ENCODE peak calls at places on chromosome 21, in ten cellular contexts. One of them, this sample, is unnamed.

GRCh38 chr21:32359719-32360260 is 33.0 kb downstream of the URB1 start:
- DNase-seq in NCI-H1105 treated with DMSO at 0.1 percent for 48 hours: no peak
- DNase-seq in stimulated activated CD4-positive, alpha-beta T cell treated with anti-CD3 and anti-CD28 coated beads, Interleukin-2, amount 100 ng/mL, for 48 hours: no peak
- DNase-seq in choroid plexus epithelial cell: peak
- DNase-seq in effector CD4-positive, alpha-beta T cell: no peak
- DNase-seq in NCI-H1436: no peak
- DNase-seq in anterior cingulate cortex: no peak
- DNase-seq in occipital lobe: no peak
- DNase-seq in fibroblast of gingiva: no peak
- DNase-seq in HL-60: no peak
- DNase-seq in this sample: no peak

GRCh38 chr21:29360799-29361765 is 62.4 kb downstream of the BACH1 start:
- DNase-seq in NCI-H1105 treated with DMSO at 0.1 percent for 48 hours: no peak
- DNase-seq in stimulated activated CD4-positive, alpha-beta T cell treated with anti-CD3 and anti-CD28 coated beads, Interleukin-2, amount 100 ng/mL, for 48 hours: no peak
- DNase-seq in choroid plexus epithelial cell: peak
- DNase-seq in effector CD4-positive, alpha-beta T cell: no peak
- DNase-seq in NCI-H1436: no peak
- DNase-seq in anterior cingulate cortex: no peak
- DNase-seq in occipital lobe: no peak
- DNase-seq in fibroblast of gingiva: no peak
- DNase-seq in HL-60: no peak
- DNase-seq in this sample: no peak

GRCh38 chr21:40640427-40640826 is 206.5 kb downstream of the DSCAM start:
- DNase-seq in NCI-H1105 treated with DMSO at 0.1 percent for 48 hours: peak
- DNase-seq in stimulated activated CD4-positive, alpha-beta T cell treated with anti-CD3 and anti-CD28 coated beads, Interleukin-2, amount 100 ng/mL, for 48 hours: no peak
- DNase-seq in choroid plexus epithelial cell: no peak
- DNase-seq in effector CD4-positive, alpha-beta T cell: no peak
- DNase-seq in NCI-H1436: no peak
- DNase-seq in anterior cingulate cortex: no peak
- DNase-seq in occipital lobe: no peak
- DNase-seq in fibroblast of gingiva: no peak
- DNase-seq in HL-60: no peak
- DNase-seq in this sample: no peak

GRCh38 chr21:45768741-45769049 is 125.2 kb downstream of the PCBP3 start:
- DNase-seq in NCI-H1105 treated with DMSO at 0.1 percent for 48 hours: no peak
- DNase-seq in stimulated activated CD4-positive, alpha-beta T cell treated with anti-CD3 and anti-CD28 coated beads, Interleukin-2, amount 100 ng/mL, for 48 hours: no peak
- DNase-seq in choroid plexus epithelial cell: no peak
- DNase-seq in effector CD4-positive, alpha-beta T cell: no peak
- DNase-seq in NCI-H1436: no peak
- DNase-seq in anterior cingulate cortex: no peak
- DNase-seq in occipital lobe: no peak
- DNase-seq in fibroblast of gingiva: no peak
- DNase-seq in HL-60: no peak
- DNase-seq in this sample: no peak

GRCh38 chr21:29072873-29073221 is 601 bp downstream of the CCT8 start:
- DNase-seq in NCI-H1105 treated with DMSO at 0.1 percent for 48 hours: peak
- DNase-seq in stimulated activated CD4-positive, alpha-beta T cell treated with anti-CD3 and anti-CD28 coated beads, Interleukin-2, amount 100 ng/mL, for 48 hours: no peak
- DNase-seq in choroid plexus epithelial cell: peak
- DNase-seq in effector CD4-positive, alpha-beta T cell: no peak
- DNase-seq in NCI-H1436: no peak
- DNase-seq in anterior cingulate cortex: no peak
- DNase-seq in occipital lobe: no peak
- DNase-seq in fibroblast of gingiva: peak
- DNase-seq in HL-60: no peak
- DNase-seq in this sample: no peak

GRCh38 chr21:39381009-39381408 is 32.1 kb upstream of the HMGN1 start:
- DNase-seq in NCI-H1105 treated with DMSO at 0.1 percent for 48 hours: peak
- DNase-seq in stimulated activated CD4-positive, alpha-beta T cell treated with anti-CD3 and anti-CD28 coated beads, Interleukin-2, amount 100 ng/mL, for 48 hours: no peak
- DNase-seq in choroid plexus epithelial cell: no peak
- DNase-seq in effector CD4-positive, alpha-beta T cell: no peak
- DNase-seq in NCI-H1436: no peak
- DNase-seq in anterior cingulate cortex: peak
- DNase-seq in occipital lobe: no peak
- DNase-seq in fibroblast of gingiva: peak
- DNase-seq in HL-60: no peak
- DNase-seq in this sample: no peak

GRCh38 chr21:45618287-45618686 is 25.2 kb upstream of the PCBP3 start:
- DNase-seq in NCI-H1105 treated with DMSO at 0.1 percent for 48 hours: no peak
- DNase-seq in stimulated activated CD4-positive, alpha-beta T cell treated with anti-CD3 and anti-CD28 coated beads, Interleukin-2, amount 100 ng/mL, for 48 hours: no peak
- DNase-seq in choroid plexus epithelial cell: no peak
- DNase-seq in effector CD4-positive, alpha-beta T cell: no peak
- DNase-seq in NCI-H1436: no peak
- DNase-seq in anterior cingulate cortex: no peak
- DNase-seq in occipital lobe: no peak
- DNase-seq in fibroblast of gingiva: peak
- DNase-seq in HL-60: peak
- DNase-seq in this sample: no peak

GRCh38 chr21:45050361-45050785 is 24.0 kb upstream of the ADARB1 start:
- DNase-seq in NCI-H1105 treated with DMSO at 0.1 percent for 48 hours: no peak
- DNase-seq in stimulated activated CD4-positive, alpha-beta T cell treated with anti-CD3 and anti-CD28 coated beads, Interleukin-2, amount 100 ng/mL, for 48 hours: no peak
- DNase-seq in choroid plexus epithelial cell: peak
- DNase-seq in effector CD4-positive, alpha-beta T cell: no peak
- DNase-seq in NCI-H1436: no peak
- DNase-seq in anterior cingulate cortex: no peak
- DNase-seq in occipital lobe: no peak
- DNase-seq in fibroblast of gingiva: peak
- DNase-seq in HL-60: no peak
- DNase-seq in this sample: no peak

GRCh38 chr21:41167348-41168342 is at the start of gene BACE2:
- DNase-seq in NCI-H1105 treated with DMSO at 0.1 percent for 48 hours: peak
- DNase-seq in stimulated activated CD4-positive, alpha-beta T cell treated with anti-CD3 and anti-CD28 coated beads, Interleukin-2, amount 100 ng/mL, for 48 hours: peak
- DNase-seq in choroid plexus epithelial cell: peak
- DNase-seq in effector CD4-positive, alpha-beta T cell: no peak
- DNase-seq in NCI-H1436: peak
- DNase-seq in anterior cingulate cortex: no peak
- DNase-seq in occipital lobe: peak
- DNase-seq in fibroblast of gingiva: peak
- DNase-seq in HL-60: peak
- DNase-seq in this sample: peak

GRCh38 chr21:44948426-44949120 is 8.7 kb downstream of the SLX9 start:
- DNase-seq in NCI-H1105 treated with DMSO at 0.1 percent for 48 hours: no peak
- DNase-seq in stimulated activated CD4-positive, alpha-beta T cell treated with anti-CD3 and anti-CD28 coated beads, Interleukin-2, amount 100 ng/mL, for 48 hours: no peak
- DNase-seq in choroid plexus epithelial cell: no peak
- DNase-seq in effector CD4-positive, alpha-beta T cell: no peak
- DNase-seq in NCI-H1436: no peak
- DNase-seq in anterior cingulate cortex: no peak
- DNase-seq in occipital lobe: no peak
- DNase-seq in fibroblast of gingiva: no peak
- DNase-seq in HL-60: no peak
- DNase-seq in this sample: no peak

GRCh38 chr21:41663805-41664788 is 102.8 kb downstream of the RIPK4 start:
- DNase-seq in NCI-H1105 treated with DMSO at 0.1 percent for 48 hours: no peak
- DNase-seq in stimulated activated CD4-positive, alpha-beta T cell treated with anti-CD3 and anti-CD28 coated beads, Interleukin-2, amount 100 ng/mL, for 48 hours: no peak
- DNase-seq in choroid plexus epithelial cell: peak
- DNase-seq in effector CD4-positive, alpha-beta T cell: no peak
- DNase-seq in NCI-H1436: no peak
- DNase-seq in anterior cingulate cortex: no peak
- DNase-seq in occipital lobe: no peak
- DNase-seq in fibroblast of gingiva: no peak
- DNase-seq in HL-60: no peak
- DNase-seq in this sample: no peak

GRCh38 chr21:16420086-16420724 is 690.4 kb downstream of the USP25 start:
- DNase-seq in NCI-H1105 treated with DMSO at 0.1 percent for 48 hours: peak
- DNase-seq in stimulated activated CD4-positive, alpha-beta T cell treated with anti-CD3 and anti-CD28 coated beads, Interleukin-2, amount 100 ng/mL, for 48 hours: no peak
- DNase-seq in choroid plexus epithelial cell: peak
- DNase-seq in effector CD4-positive, alpha-beta T cell: no peak
- DNase-seq in NCI-H1436: peak
- DNase-seq in anterior cingulate cortex: no peak
- DNase-seq in occipital lobe: peak
- DNase-seq in fibroblast of gingiva: peak
- DNase-seq in HL-60: no peak
- DNase-seq in this sample: no peak

GRCh38 chr21:16185766-16186165 is 456.0 kb downstream of the USP25 start:
- DNase-seq in NCI-H1105 treated with DMSO at 0.1 percent for 48 hours: no peak
- DNase-seq in stimulated activated CD4-positive, alpha-beta T cell treated with anti-CD3 and anti-CD28 coated beads, Interleukin-2, amount 100 ng/mL, for 48 hours: no peak
- DNase-seq in choroid plexus epithelial cell: no peak
- DNase-seq in effector CD4-positive, alpha-beta T cell: no peak
- DNase-seq in NCI-H1436: no peak
- DNase-seq in anterior cingulate cortex: no peak
- DNase-seq in occipital lobe: no peak
- DNase-seq in fibroblast of gingiva: no peak
- DNase-seq in HL-60: no peak
- DNase-seq in this sample: no peak

GRCh38 chr21:36945496-36946138 is 20.9 kb downstream of the HLCS start:
- DNase-seq in NCI-H1105 treated with DMSO at 0.1 percent for 48 hours: no peak
- DNase-seq in stimulated activated CD4-positive, alpha-beta T cell treated with anti-CD3 and anti-CD28 coated beads, Interleukin-2, amount 100 ng/mL, for 48 hours: no peak
- DNase-seq in choroid plexus epithelial cell: peak
- DNase-seq in effector CD4-positive, alpha-beta T cell: no peak
- DNase-seq in NCI-H1436: no peak
- DNase-seq in anterior cingulate cortex: no peak
- DNase-seq in occipital lobe: no peak
- DNase-seq in fibroblast of gingiva: no peak
- DNase-seq in HL-60: no peak
- DNase-seq in this sample: no peak

GRCh38 chr21:42009018-42009830 is 936 bp downstream of the ZBTB21 start:
- DNase-seq in NCI-H1105 treated with DMSO at 0.1 percent for 48 hours: peak
- DNase-seq in stimulated activated CD4-positive, alpha-beta T cell treated with anti-CD3 and anti-CD28 coated beads, Interleukin-2, amount 100 ng/mL, for 48 hours: peak
- DNase-seq in choroid plexus epithelial cell: peak
- DNase-seq in effector CD4-positive, alpha-beta T cell: peak
- DNase-seq in NCI-H1436: peak
- DNase-seq in anterior cingulate cortex: no peak
- DNase-seq in occipital lobe: no peak
- DNase-seq in fibroblast of gingiva: peak
- DNase-seq in HL-60: peak
- DNase-seq in this sample: no peak

GRCh38 chr21:39788383-39788782 is 43.4 kb downstream of the IGSF5 start:
- DNase-seq in NCI-H1105 treated with DMSO at 0.1 percent for 48 hours: peak
- DNase-seq in stimulated activated CD4-positive, alpha-beta T cell treated with anti-CD3 and anti-CD28 coated beads, Interleukin-2, amount 100 ng/mL, for 48 hours: no peak
- DNase-seq in choroid plexus epithelial cell: peak
- DNase-seq in effector CD4-positive, alpha-beta T cell: no peak
- DNase-seq in NCI-H1436: peak
- DNase-seq in anterior cingulate cortex: peak
- DNase-seq in occipital lobe: peak
- DNase-seq in fibroblast of gingiva: no peak
- DNase-seq in HL-60: no peak
- DNase-seq in this sample: no peak

GRCh38 chr21:42925114-42925907 is at the start of gene ERVH48-1:
- DNase-seq in NCI-H1105 treated with DMSO at 0.1 percent for 48 hours: no peak
- DNase-seq in stimulated activated CD4-positive, alpha-beta T cell treated with anti-CD3 and anti-CD28 coated beads, Interleukin-2, amount 100 ng/mL, for 48 hours: no peak
- DNase-seq in choroid plexus epithelial cell: peak
- DNase-seq in effector CD4-positive, alpha-beta T cell: no peak
- DNase-seq in NCI-H1436: no peak
- DNase-seq in anterior cingulate cortex: no peak
- DNase-seq in occipital lobe: no peak
- DNase-seq in fibroblast of gingiva: no peak
- DNase-seq in HL-60: no peak
- DNase-seq in this sample: no peak

GRCh38 chr21:31772674-31773555 is 41.0 kb upstream of the SCAF4 start:
- DNase-seq in NCI-H1105 treated with DMSO at 0.1 percent for 48 hours: no peak
- DNase-seq in stimulated activated CD4-positive, alpha-beta T cell treated with anti-CD3 and anti-CD28 coated beads, Interleukin-2, amount 100 ng/mL, for 48 hours: no peak
- DNase-seq in choroid plexus epithelial cell: no peak
- DNase-seq in effector CD4-positive, alpha-beta T cell: no peak
- DNase-seq in NCI-H1436: peak
- DNase-seq in anterior cingulate cortex: no peak
- DNase-seq in occipital lobe: no peak
- DNase-seq in fibroblast of gingiva: no peak
- DNase-seq in HL-60: no peak
- DNase-seq in this sample: peak

GRCh38 chr21:41350436-41351155 is 11.2 kb upstream of the MX2 start:
- DNase-seq in NCI-H1105 treated with DMSO at 0.1 percent for 48 hours: no peak
- DNase-seq in stimulated activated CD4-positive, alpha-beta T cell treated with anti-CD3 and anti-CD28 coated beads, Interleukin-2, amount 100 ng/mL, for 48 hours: no peak
- DNase-seq in choroid plexus epithelial cell: no peak
- DNase-seq in effector CD4-positive, alpha-beta T cell: no peak
- DNase-seq in NCI-H1436: no peak
- DNase-seq in anterior cingulate cortex: no peak
- DNase-seq in occipital lobe: no peak
- DNase-seq in fibroblast of gingiva: no peak
- DNase-seq in HL-60: no peak
- DNase-seq in this sample: no peak

GRCh38 chr21:45322960-45323461 is 35.3 kb upstream of the POFUT2 start:
- DNase-seq in NCI-H1105 treated with DMSO at 0.1 percent for 48 hours: no peak
- DNase-seq in stimulated activated CD4-positive, alpha-beta T cell treated with anti-CD3 and anti-CD28 coated beads, Interleukin-2, amount 100 ng/mL, for 48 hours: no peak
- DNase-seq in choroid plexus epithelial cell: no peak
- DNase-seq in effector CD4-positive, alpha-beta T cell: no peak
- DNase-seq in NCI-H1436: no peak
- DNase-seq in anterior cingulate cortex: no peak
- DNase-seq in occipital lobe: no peak
- DNase-seq in fibroblast of gingiva: peak
- DNase-seq in HL-60: no peak
- DNase-seq in this sample: no peak